ENCODE peak calls at places on chromosome X, in nine cellular contexts. One of them, this sample, is unnamed. For H3K9me3, the result is how much of the 10 kb centered on the place peaks cover.

GRCh38 chrX:1102786-1103185 is 109.7 kb downstream of the CRLF2 start:
- DNase-seq in SK-N-SH: no peak
- DNase-seq in OCI-LY7: no peak
- DNase-seq in tibial artery: peak
- DNase-seq in psoas muscle: no peak
- DNase-seq in tibial nerve: no peak
- DNase-seq in left lung: no peak
- DNase-seq in ovary: no peak
- DNase-seq in HCT116: no peak
- DNase-seq in this sample: peak

GRCh38 chrX:18098704-18099103 is 122.0 kb downstream of the BEND2 start:
- DNase-seq in psoas muscle: no peak
- DNase-seq in SK-N-SH: no peak
- DNase-seq in left lung: no peak
- DNase-seq in ovary: no peak
- DNase-seq in tibial artery: no peak
- DNase-seq in HCT116: no peak
- DNase-seq in OCI-LY7: no peak
- DNase-seq in tibial nerve: no peak
- DNase-seq in this sample: no peak

GRCh38 chrX:70421618-70422017 is 1.5 kb upstream of the GDPD2 start:
- DNase-seq in psoas muscle: no peak
- DNase-seq in left lung: no peak
- DNase-seq in ovary: no peak
- DNase-seq in OCI-LY7: no peak
- DNase-seq in tibial artery: no peak
- DNase-seq in SK-N-SH: no peak
- DNase-seq in HCT116: no peak
- DNase-seq in tibial nerve: no peak
- DNase-seq in this sample: no peak

GRCh38 chrX:128436397-128437103 is 384.3 kb upstream of the ACTRT1 start:
- DNase-seq in left lung: no peak
- DNase-seq in SK-N-SH: no peak
- DNase-seq in tibial artery: no peak
- DNase-seq in HCT116: no peak
- DNase-seq in psoas muscle: no peak
- DNase-seq in tibial nerve: no peak
- DNase-seq in OCI-LY7: no peak
- DNase-seq in ovary: no peak
- DNase-seq in this sample: no peak

GRCh38 chrX:154751121-154751668 is 318 bp upstream of the GAB3 start:
- DNase-seq in SK-N-SH: no peak
- DNase-seq in OCI-LY7: no peak
- DNase-seq in ovary: no peak
- DNase-seq in tibial artery: no peak
- DNase-seq in psoas muscle: no peak
- DNase-seq in tibial nerve: no peak
- DNase-seq in left lung: no peak
- DNase-seq in HCT116: no peak
- DNase-seq in this sample: peak

GRCh38 chrX:111095974-111096870 is at the start of gene PAK3:
- DNase-seq in left lung: peak
- DNase-seq in OCI-LY7: no peak
- DNase-seq in tibial artery: peak
- DNase-seq in SK-N-SH: peak
- DNase-seq in ovary: peak
- DNase-seq in tibial nerve: peak
- DNase-seq in HCT116: no peak
- DNase-seq in psoas muscle: no peak
- DNase-seq in this sample: peak

GRCh38 chrX:151680805-151681204 is 14.5 kb upstream of the PRRG3 start:
- DNase-seq in SK-N-SH: peak
- DNase-seq in tibial artery: no peak
- DNase-seq in HCT116: peak
- DNase-seq in psoas muscle: no peak
- DNase-seq in ovary: no peak
- DNase-seq in tibial nerve: peak
- DNase-seq in OCI-LY7: peak
- DNase-seq in left lung: no peak
- DNase-seq in this sample: no peak

GRCh38 chrX:9682456-9682855 is 83.2 kb downstream of the GPR143 start:
- DNase-seq in psoas muscle: no peak
- DNase-seq in OCI-LY7: no peak
- DNase-seq in tibial nerve: peak
- DNase-seq in ovary: peak
- DNase-seq in left lung: no peak
- DNase-seq in SK-N-SH: no peak
- DNase-seq in tibial artery: no peak
- DNase-seq in HCT116: no peak
- DNase-seq in this sample: no peak

GRCh38 chrX:106917830-106918500 is 2.2 kb upstream of the CLDN2 start:
- DNase-seq in ovary: no peak
- DNase-seq in left lung: no peak
- DNase-seq in OCI-LY7: no peak
- DNase-seq in tibial artery: no peak
- DNase-seq in tibial nerve: no peak
- DNase-seq in HCT116: peak
- DNase-seq in psoas muscle: no peak
- DNase-seq in SK-N-SH: no peak
- DNase-seq in this sample: no peak

GRCh38 chrX:103187953-103188475 is 26.9 kb upstream of the BEX4 start:
- DNase-seq in left lung: no peak
- DNase-seq in tibial nerve: no peak
- DNase-seq in SK-N-SH: no peak
- DNase-seq in HCT116: peak
- DNase-seq in tibial artery: no peak
- DNase-seq in OCI-LY7: no peak
- DNase-seq in psoas muscle: no peak
- DNase-seq in ovary: no peak
- DNase-seq in this sample: no peak

GRCh38 chrX:40778861-40779575 is 43.7 kb upstream of the MED14 start:
- DNase-seq in OCI-LY7: no peak
- DNase-seq in psoas muscle: no peak
- DNase-seq in HCT116: peak
- DNase-seq in tibial nerve: no peak
- DNase-seq in tibial artery: no peak
- DNase-seq in ovary: no peak
- DNase-seq in SK-N-SH: no peak
- DNase-seq in left lung: no peak
- DNase-seq in this sample: no peak

GRCh38 chrX:267771-268261 is 13.4 kb upstream of the PLCXD1 start:
- DNase-seq in SK-N-SH: no peak
- DNase-seq in tibial nerve: peak
- DNase-seq in tibial artery: peak
- DNase-seq in left lung: peak
- DNase-seq in HCT116: no peak
- DNase-seq in ovary: peak
- DNase-seq in OCI-LY7: no peak
- DNase-seq in psoas muscle: peak
- DNase-seq in this sample: peak

GRCh38 chrX:8189096-8189830 is 18.2 kb upstream of the VCX2 start:
- DNase-seq in HCT116: no peak
- DNase-seq in tibial nerve: no peak
- DNase-seq in OCI-LY7: no peak
- DNase-seq in SK-N-SH: no peak
- DNase-seq in tibial artery: no peak
- DNase-seq in left lung: no peak
- DNase-seq in psoas muscle: no peak
- DNase-seq in ovary: no peak
- DNase-seq in this sample: no peak

GRCh38 chrX:46375831-46376230 is 169.4 kb downstream of the ZNF674 start:
- DNase-seq in SK-N-SH: no peak
- DNase-seq in left lung: no peak
- DNase-seq in psoas muscle: no peak
- DNase-seq in tibial artery: no peak
- DNase-seq in HCT116: peak
- DNase-seq in tibial nerve: no peak
- DNase-seq in OCI-LY7: no peak
- DNase-seq in ovary: no peak
- DNase-seq in this sample: no peak

GRCh38 chrX:56792270-56793111 is 63.4 kb downstream of the NBDY start:
- DNase-seq in left lung: no peak
- DNase-seq in HCT116: no peak
- DNase-seq in tibial artery: no peak
- DNase-seq in psoas muscle: no peak
- DNase-seq in OCI-LY7: peak
- DNase-seq in SK-N-SH: no peak
- DNase-seq in tibial nerve: no peak
- DNase-seq in ovary: no peak
- DNase-seq in this sample: peak

GRCh38 chrX:106457802-106458201 is 154.0 kb upstream of the RADX start:
- DNase-seq in left lung: no peak
- DNase-seq in ovary: no peak
- DNase-seq in tibial nerve: no peak
- DNase-seq in psoas muscle: no peak
- DNase-seq in OCI-LY7: no peak
- DNase-seq in HCT116: no peak
- DNase-seq in tibial artery: no peak
- DNase-seq in SK-N-SH: no peak
- DNase-seq in this sample: no peak

DNA sequence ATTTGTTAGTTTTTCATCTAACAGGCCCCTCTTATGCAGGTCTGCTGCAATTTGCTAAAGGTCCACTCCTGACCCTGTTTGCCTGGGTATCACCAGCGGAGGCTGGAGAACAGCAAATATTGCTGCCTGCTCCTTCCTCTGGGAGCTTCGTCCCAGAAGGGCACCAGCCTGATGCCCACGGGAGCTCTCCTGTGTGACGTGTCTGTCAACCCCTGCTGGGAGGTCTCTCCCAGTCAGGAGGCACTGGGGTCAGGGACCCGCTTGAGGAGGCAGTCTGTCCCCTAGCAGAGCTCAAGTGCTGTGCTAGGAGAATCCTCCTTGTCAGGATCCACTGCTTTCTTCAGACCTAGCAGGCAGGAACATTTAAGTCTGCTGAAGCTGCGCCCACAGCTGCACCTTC is 30.5 kb downstream of the ATRX start:
- DNase-seq in tibial artery: no peak
- DNase-seq in tibial nerve: no peak
- DNase-seq in SK-N-SH: no peak
- DNase-seq in HCT116: no peak
- DNase-seq in ovary: no peak
- DNase-seq in psoas muscle: no peak
- DNase-seq in OCI-LY7: no peak
- DNase-seq in left lung: no peak
- DNase-seq in this sample: no peak
- H3K9me3 ChIP-seq in tibial artery: under half
- H3K9me3 ChIP-seq in tibial nerve: under half
- H3K9me3 ChIP-seq in SK-N-SH: under half
- H3K9me3 ChIP-seq in HCT116: under half
- H3K9me3 ChIP-seq in ovary: under half
- H3K9me3 ChIP-seq in psoas muscle: under half
- H3K9me3 ChIP-seq in OCI-LY7: under half
- H3K9me3 ChIP-seq in left lung: under half
- H3K9me3 ChIP-seq in this sample: under half

GRCh38 chrX:96182366-96182765 is 502.3 kb upstream of the DIAPH2 start:
- DNase-seq in HCT116: no peak
- DNase-seq in ovary: peak
- DNase-seq in psoas muscle: no peak
- DNase-seq in left lung: no peak
- DNase-seq in SK-N-SH: peak
- DNase-seq in tibial nerve: no peak
- DNase-seq in tibial artery: no peak
- DNase-seq in OCI-LY7: no peak
- DNase-seq in this sample: no peak
- TF ChIP-seq CTCF in HCT116: no peak
- TF ChIP-seq CTCF in ovary: peak
- TF ChIP-seq CTCF in psoas muscle: peak
- TF ChIP-seq CTCF in left lung: peak
- TF ChIP-seq CTCF in SK-N-SH: peak
- TF ChIP-seq CTCF in tibial nerve: no peak
- TF ChIP-seq CTCF in tibial artery: peak
- TF ChIP-seq CTCF in OCI-LY7: peak
- TF ChIP-seq CTCF in this sample: peak

GRCh38 chrX:37684918-37685317 is 673 bp upstream of the XK start:
- DNase-seq in OCI-LY7: no peak
- DNase-seq in SK-N-SH: no peak
- DNase-seq in tibial nerve: no peak
- DNase-seq in HCT116: no peak
- DNase-seq in left lung: no peak
- DNase-seq in psoas muscle: no peak
- DNase-seq in ovary: no peak
- DNase-seq in tibial artery: no peak
- DNase-seq in this sample: no peak

GRCh38 chrX:37686979-37687378 is 1.4 kb downstream of the XK start:
- DNase-seq in tibial artery: no peak
- DNase-seq in psoas muscle: no peak
- DNase-seq in left lung: no peak
- DNase-seq in ovary: no peak
- DNase-seq in tibial nerve: no peak
- DNase-seq in HCT116: no peak
- DNase-seq in SK-N-SH: no peak
- DNase-seq in OCI-LY7: no peak
- DNase-seq in this sample: no peak

GRCh38 chrX:37686348-37686736 is 751 bp downstream of the XK start:
- DNase-seq in SK-N-SH: no peak
- DNase-seq in left lung: no peak
- DNase-seq in ovary: no peak
- DNase-seq in OCI-LY7: no peak
- DNase-seq in tibial nerve: no peak
- DNase-seq in HCT116: no peak
- DNase-seq in tibial artery: no peak
- DNase-seq in psoas muscle: no peak
- DNase-seq in this sample: no peak

GRCh38 chrX:37684426-37684825 is 1.2 kb upstream of the XK start:
- DNase-seq in left lung: no peak
- DNase-seq in tibial nerve: no peak
- DNase-seq in OCI-LY7: no peak
- DNase-seq in SK-N-SH: no peak
- DNase-seq in tibial artery: no peak
- DNase-seq in HCT116: no peak
- DNase-seq in ovary: no peak
- DNase-seq in psoas muscle: no peak
- DNase-seq in this sample: no peak

GRCh38 chrX:37685452-37686347 is at the start of gene XK:
- DNase-seq in HCT116: peak
- DNase-seq in psoas muscle: peak
- DNase-seq in OCI-LY7: no peak
- DNase-seq in tibial artery: peak
- DNase-seq in ovary: peak
- DNase-seq in left lung: peak
- DNase-seq in SK-N-SH: peak
- DNase-seq in tibial nerve: no peak
- DNase-seq in this sample: peak
- H3K4me3 ChIP-seq in HCT116: peak
- H3K4me3 ChIP-seq in psoas muscle: peak
- H3K4me3 ChIP-seq in OCI-LY7: no peak
- H3K4me3 ChIP-seq in tibial artery: peak
- H3K4me3 ChIP-seq in ovary: peak
- H3K4me3 ChIP-seq in left lung: peak
- H3K4me3 ChIP-seq in SK-N-SH: peak
- H3K4me3 ChIP-seq in tibial nerve: peak
- H3K4me3 ChIP-seq in this sample: peak

DNA sequence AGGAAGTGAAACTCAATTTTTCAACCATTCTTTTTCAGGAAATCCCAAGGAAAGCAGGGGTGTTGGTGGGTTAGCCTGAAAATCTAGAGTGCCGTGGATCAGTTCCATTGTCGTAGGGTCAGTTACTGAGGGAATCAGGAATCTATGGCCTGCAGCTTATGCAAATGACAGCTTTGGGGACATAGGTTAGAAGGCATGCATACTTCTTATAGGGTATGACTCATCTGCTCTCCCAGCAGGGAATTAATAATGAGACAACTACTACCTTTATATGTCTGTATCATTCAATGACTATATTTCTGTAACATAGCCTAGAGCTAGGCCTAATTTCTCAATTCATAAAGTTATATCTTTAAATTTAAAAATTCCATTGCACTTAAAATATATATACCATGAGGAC is 36.6 kb downstream of the ZNF41 start:
- DNase-seq in ovary: no peak
- DNase-seq in psoas muscle: no peak
- DNase-seq in left lung: no peak
- DNase-seq in tibial nerve: no peak
- DNase-seq in OCI-LY7: no peak
- DNase-seq in SK-N-SH: no peak
- DNase-seq in tibial artery: no peak
- DNase-seq in HCT116: no peak
- DNase-seq in this sample: no peak
- H3K9me3 ChIP-seq in ovary: under half
- H3K9me3 ChIP-seq in psoas muscle: half or more
- H3K9me3 ChIP-seq in left lung: under half
- H3K9me3 ChIP-seq in tibial nerve: under half
- H3K9me3 ChIP-seq in OCI-LY7: under half
- H3K9me3 ChIP-seq in SK-N-SH: under half
- H3K9me3 ChIP-seq in tibial artery: half or more
- H3K9me3 ChIP-seq in HCT116: under half
- H3K9me3 ChIP-seq in this sample: under half

This sample was measured in upper lobe of right lung.